ENCODE peak calls at places on chromosome 12, in seven cellular contexts. T is HCT116, O is A549, E is K562, Z is GM23338, M is SK-N-SH, C is HepG2. H is an unnamed sample.

GRCh38 chr12:25904442-25904841 is 54.0 kb upstream of the RASSF8 start:
- DNase-seq in E (no peak), M (no peak), C (no peak), Z (no peak), T (no peak), O (no peak), H (no peak)

GRCh38 chr12:95304673-95305198 is 87.1 kb downstream of the VEZT start:
- DNase-seq in O (no peak), T (no peak), C (no peak), Z (no peak), E (no peak), M (no peak), H (no peak)

GRCh38 chr12:2287151-2287550 is 234.4 kb downstream of the CACNA1C start:
- DNase-seq in T (no peak), M (no peak), C (no peak), E (no peak), O (no peak), Z (no peak), H (no peak)

GRCh38 chr12:58981961-58982360 is 61.7 kb upstream of the LRIG3 start:
- DNase-seq in T (no peak), M (no peak), E (no peak), Z (no peak), O (no peak), C (no peak), H (no peak)

GRCh38 chr12:43653289-43653915 is 101.4 kb upstream of the ADAMTS20 start:
- DNase-seq in Z (no peak), E (no peak), M (no peak), O (no peak), T (no peak), C (no peak), H (no peak)

GRCh38 chr12:9741726-9742125 is 8.8 kb upstream of the CLECL1 start:
- DNase-seq in M (no peak), O (no peak), T (no peak), E (no peak), C (no peak), Z (no peak), H (peak; percentile 89)

GRCh38 chr12:132417741-132418140 is 72.2 kb upstream of the FBRSL1 start:
- DNase-seq in Z (no peak), C (no peak), E (no peak), M (no peak), O (no peak), T (no peak), H (no peak)

GRCh38 chr12:56143870-56144269 is 8.5 kb upstream of the MYL6B start:
- DNase-seq in M (no peak), T (no peak), C (no peak), Z (no peak), E (no peak), O (no peak), H (no peak)

GRCh38 chr12:127964717-127965116 is 302.3 kb upstream of the TMEM132C start:
- DNase-seq in T (no peak), O (peak; percentile 18), E (no peak), Z (peak; percentile 5), C (no peak), M (no peak), H (no peak)

GRCh38 chr12:96195845-96196451 is 1.8 kb downstream of the ELK3 start:
- DNase-seq in T (no peak), C (no peak), O (peak; percentile 35), Z (peak; percentile 22), E (no peak), M (peak; percentile 67), H (no peak)

GRCh38 chr12:6277982-6278438 is 32.5 kb upstream of the PLEKHG6 start:
- DNase-seq in T (no peak), O (peak; percentile 38), Z (peak; percentile 49), E (no peak), M (no peak), C (no peak), H (no peak)

GRCh38 chr12:27474344-27474743 is 27.8 kb downstream of the SMCO2 start:
- DNase-seq in T (no peak), E (no peak), C (no peak), O (no peak), M (no peak), Z (no peak), H (no peak)

GRCh38 chr12:48165089-48166031 is 8.0 kb upstream of the ASB8 start:
- DNase-seq in O (peak; percentile 75), E (peak; percentile 60), C (peak; percentile 44), M (peak; percentile 67), Z (peak; percentile 82), T (peak; percentile 57), H (peak; percentile 45)

GRCh38 chr12:95418142-95418541 is 55.8 kb upstream of the METAP2 start:
- DNase-seq in E (no peak), T (no peak), M (no peak), C (no peak), Z (no peak), O (no peak), H (no peak)

GRCh38 chr12:108457006-108457733 is 57.9 kb upstream of the FICD start:
- DNase-seq in O (peak; percentile 68), C (peak; percentile 69), Z (peak; percentile 91), T (peak; percentile 33), M (peak; percentile 68), E (peak; percentile 63), H (peak; percentile 34)

GRCh38 chr12:120854804-120855203 is 49.4 kb downstream of the SPPL3 start:
- DNase-seq in Z (no peak), C (no peak), E (no peak), M (no peak), O (no peak), T (no peak), H (no peak)

GRCh38 chr12:90335561-90335960 is 619.4 kb downstream of the CCER1 start:
- DNase-seq in Z (no peak), T (no peak), E (no peak), C (no peak), M (no peak), O (no peak), H (no peak)

GRCh38 chr12:131940121-131940520 is 9.6 kb upstream of the EP400 start:
- DNase-seq in E (no peak), C (no peak), O (no peak), M (no peak), T (no peak), Z (no peak), H (no peak)

GRCh38 chr12:117499759-117500485 is 138.5 kb upstream of the NOS1 start:
- DNase-seq in Z (peak; percentile 17), M (no peak), O (peak; percentile 19), C (no peak), E (no peak), T (no peak), H (no peak)

GRCh38 chr12:117498880-117499279 is 137.5 kb upstream of the NOS1 start:
- DNase-seq in M (no peak), C (no peak), O (no peak), T (no peak), Z (no peak), E (no peak), H (no peak)

GRCh38 chr12:117497407-117497806 is 136.0 kb upstream of the NOS1 start:
- DNase-seq in Z (no peak), T (no peak), O (no peak), E (no peak), C (no peak), M (no peak), H (no peak)

GRCh38 chr12:117501066-117501465 is 139.6 kb upstream of the NOS1 start:
- DNase-seq in M (no peak), O (no peak), Z (no peak), T (no peak), C (no peak), E (no peak), H (no peak)

GRCh38 chr12:117498256-117498655 is 136.8 kb upstream of the NOS1 start:
- DNase-seq in M (no peak), C (no peak), O (no peak), E (no peak), T (no peak), Z (peak; percentile 11), H (no peak)
- TF ChIP-seq REST in M (no peak), C (no peak), O (no peak), E (no peak), T (no peak), Z (no peak), H (no peak)

GRCh38 chr12:105580841-105581352 is 250.4 kb downstream of the C12orf75 start:
- DNase-seq in E (no peak), O (no peak), T (peak; percentile 8), C (no peak), Z (no peak), M (no peak), H (no peak)
- TF ChIP-seq REST in E (no peak), O (no peak), T (no peak), C (no peak), Z (no peak), M (no peak), H (no peak)

GRCh38 chr12:67702136-67702535 is 53.6 kb downstream of the DYRK2 start:
- DNase-seq in M (no peak), T (no peak), O (no peak), C (no peak), Z (no peak), E (no peak), H (no peak)

GRCh38 chr12:67709367-67709954 is 60.9 kb downstream of the DYRK2 start:
- DNase-seq in C (no peak), Z (no peak), M (no peak), T (no peak), E (no peak), O (no peak), H (no peak)

GRCh38 chr12:67701121-67701520 is 52.6 kb downstream of the DYRK2 start:
- DNase-seq in C (no peak), T (no peak), Z (no peak), E (no peak), O (no peak), M (no peak), H (no peak)

GRCh38 chr12:67704071-67704470 is 55.5 kb downstream of the DYRK2 start:
- DNase-seq in Z (no peak), M (no peak), O (no peak), C (no peak), T (no peak), E (no peak), H (no peak)

DNA sequence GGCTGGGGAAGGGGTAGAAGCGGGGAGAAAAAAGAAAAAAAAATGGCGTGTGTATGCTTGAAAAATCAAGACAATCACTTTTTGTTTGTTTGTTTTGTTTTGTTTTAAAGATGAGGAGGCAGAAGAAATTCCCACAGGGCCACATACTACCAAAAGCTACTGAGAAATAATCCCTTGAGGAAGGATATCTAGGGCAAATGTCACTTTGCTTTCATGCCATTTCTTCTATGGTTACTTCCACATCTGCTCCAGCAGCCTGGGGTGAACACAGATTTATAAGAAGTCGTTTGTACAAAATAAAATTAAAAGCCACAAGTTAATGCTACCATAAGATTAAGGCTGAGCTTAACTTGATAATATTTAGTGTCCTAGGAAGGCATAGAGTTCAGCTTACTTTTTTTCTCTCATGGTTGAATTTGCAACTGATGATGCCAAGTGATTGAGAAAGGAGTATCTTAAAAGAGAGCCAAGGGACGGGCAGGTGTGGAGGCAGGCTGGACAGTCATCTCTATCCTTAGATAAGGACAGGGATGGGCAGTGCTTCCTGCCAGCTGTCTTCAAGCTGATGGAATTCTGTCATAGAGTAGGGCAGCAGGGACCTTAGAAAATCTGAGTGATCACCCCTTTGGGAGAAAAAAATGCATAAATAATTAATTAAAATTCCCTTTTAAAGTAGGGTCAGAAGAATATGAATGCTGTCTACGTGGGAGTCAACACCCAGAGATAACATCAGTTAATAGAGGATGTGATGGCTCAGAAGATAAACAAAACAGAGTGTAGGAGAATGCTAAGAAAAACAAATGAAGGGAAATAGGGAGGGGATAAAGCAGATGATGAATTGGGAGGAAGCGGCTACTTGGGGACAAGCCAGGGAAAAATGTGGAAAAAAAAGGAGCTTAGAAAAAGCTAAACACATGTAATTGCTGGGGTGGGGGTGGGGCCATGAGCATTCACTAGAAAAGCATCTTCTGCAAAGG is 57.1 kb downstream of the DYRK2 start:
- DNase-seq in T (no peak), C (no peak), Z (no peak), O (peak; percentile 62), E (no peak), M (peak; percentile 17), H (no peak)
- TF ChIP-seq REST in T (no peak), C (no peak), Z (no peak), O (no peak), E (no peak), M (no peak), H (no peak)

GRCh38 chr12:23707270-23707669 is 242.2 kb downstream of the SOX5 start:
- DNase-seq in M (no peak), E (no peak), O (no peak), T (no peak), C (no peak), Z (no peak), H (no peak)
- TF ChIP-seq REST in M (no peak), E (no peak), O (no peak), T (no peak), C (no peak), Z (no peak), H (no peak)

H was measured in GM12878.